ENCODE peak calls at places on chromosomes 2 and 18, in five cellular contexts. W is neural progenitor cell, I is sigmoid colon, M is AG04450, X is fibroblast of lung. S is an unnamed sample.

GRCh38 chr2:156666130-156666785 is 230.1 kb downstream of the GPD2 start:
- DNase-seq in W (no peak), I (no peak), M (no peak), X (no peak), S (no peak)

GRCh38 chr2:231223458-231223970 is 25.1 kb downstream of the ARMC9 start:
- DNase-seq in W (no peak), I (peak), M (peak), X (no peak), S (no peak)

GRCh38 chr2:175964195-175964594 is 37.9 kb downstream of the LNPK start:
- DNase-seq in W (no peak), I (no peak), M (no peak), X (no peak), S (no peak)

GRCh38 chr2:94880507-94880906 is 9.3 kb downstream of the TEKT4 start:
- DNase-seq in W (no peak), I (no peak), M (no peak), X (no peak), S (no peak)

GRCh38 chr2:207928079-207928478 is 97.2 kb downstream of the PLEKHM3 start:
- DNase-seq in W (no peak), I (no peak), M (no peak), X (no peak), S (no peak)

GRCh38 chr2:131127076-131127475 is 21.9 kb downstream of the PLEKHB2 start:
- DNase-seq in W (no peak), I (no peak), M (no peak), X (no peak), S (no peak)

GRCh38 chr2:203446071-203446481 is 89.0 kb downstream of the RAPH1 start:
- DNase-seq in W (no peak), I (no peak), M (no peak), X (peak), S (no peak)

GRCh38 chr2:208256192-208256782 is 1.4 kb upstream of the IDH1 start:
- DNase-seq in W (peak), I (no peak), M (no peak), X (no peak), S (no peak)

GRCh38 chr2:169768262-169768995 is 30.2 kb upstream of the SSB start:
- DNase-seq in W (no peak), I (no peak), M (no peak), X (no peak), S (no peak)

GRCh38 chr2:182897137-182897536 is 30.7 kb upstream of the FRZB start:
- DNase-seq in W (no peak), I (no peak), M (peak), X (peak), S (no peak)

GRCh38 chr2:156399224-156399949 is 36.8 kb upstream of the GPD2 start:
- DNase-seq in W (no peak), I (no peak), M (no peak), X (no peak), S (no peak)

GRCh38 chr18:80239830-80240229 is 7.5 kb downstream of the PARD6G start:
- DNase-seq in W (no peak), I (no peak), M (no peak), X (no peak), S (no peak)

GRCh38 chr2:121017411-121017810 is 267.6 kb downstream of the TFCP2L1 start:
- DNase-seq in W (no peak), I (no peak), M (no peak), X (no peak), S (no peak)

GRCh38 chr2:55779459-55780421 is 86.1 kb upstream of the PNPT1 start:
- DNase-seq in W (no peak), I (no peak), M (peak), X (peak), S (no peak)

GRCh38 chr2:20999906-21000645 is 43.8 kb downstream of the APOB start:
- DNase-seq in W (no peak), I (no peak), M (no peak), X (no peak), S (no peak)

GRCh38 chr18:8803063-8803795 is 97.9 kb downstream of the MTCL1 start:
- DNase-seq in W (no peak), I (no peak), M (no peak), X (no peak), S (no peak)

GRCh38 chr2:238264072-238264460 is 24.2 kb upstream of the HES6 start:
- DNase-seq in W (no peak), I (peak), M (no peak), X (no peak), S (no peak)

GRCh38 chr2:241111443-241111810 is 9.3 kb upstream of the MTERF4 start:
- DNase-seq in W (no peak), I (peak), M (no peak), X (no peak), S (no peak)

GRCh38 chr2:100821255-100821912 is 1.4 kb downstream of the NPAS2 start:
- DNase-seq in W (peak), I (no peak), M (no peak), X (no peak), S (no peak)
- H3K4me3 ChIP-seq in W (peak), I (peak), M (peak), X (peak), S (peak)

GRCh38 chr2:96534131-96534530 is 2.4 kb upstream of the ARID5A start:
- DNase-seq in W (no peak), I (no peak), M (no peak), X (no peak), S (no peak)
- TF ChIP-seq CTCF in W (no peak), I (no peak), M (no peak), X (no peak), S (no peak)

GRCh38 chr2:163800889-163801498 is 65.2 kb upstream of the FIGN start:
- DNase-seq in W (peak), I (no peak), M (peak), X (peak), S (no peak)
- H3K27ac ChIP-seq in W (no peak), I (peak), M (no peak), X (no peak), S (no peak)

GRCh38 chr2:70523996-70524965 is 29.3 kb downstream of the TGFA start:
- DNase-seq in W (no peak), I (no peak), M (no peak), X (peak), S (no peak)
- H3K4me3 ChIP-seq in W (no peak), I (no peak), M (no peak), X (no peak), S (no peak)

GRCh38 chr2:236259371-236259770 is 4.8 kb downstream of the ASB18 start:
- DNase-seq in W (no peak), I (no peak), M (no peak), X (no peak), S (no peak)

GRCh38 chr2:236265675-236266074 is 1.5 kb upstream of the ASB18 start:
- DNase-seq in W (no peak), I (no peak), M (no peak), X (no peak), S (no peak)

GRCh38 chr2:236264256-236264655 is at the start of gene ASB18:
- DNase-seq in W (no peak), I (no peak), M (no peak), X (no peak), S (no peak)

GRCh38 chr2:236261452-236261851 is 2.8 kb downstream of the ASB18 start:
- DNase-seq in W (no peak), I (no peak), M (no peak), X (peak), S (no peak)

GRCh38 chr2:236262238-236262637 is 2.0 kb downstream of the ASB18 start:
- DNase-seq in W (no peak), I (no peak), M (no peak), X (no peak), S (no peak)
- TF ChIP-seq CTCF in W (no peak), I (no peak), M (no peak), X (no peak), S (no peak)

GRCh38 chr2:201057089-201057499 is 14.4 kb downstream of the HYCC2 start:
- DNase-seq in W (no peak), I (no peak), M (no peak), X (no peak), S (no peak)
- H3K27ac ChIP-seq in W (no peak), I (no peak), M (no peak), X (no peak), S (no peak)

GRCh38 chr18:74499633-74500032 is 3.5 kb downstream of the CNDP2 start:
- DNase-seq in W (no peak), I (peak), M (no peak), X (peak), S (no peak)
- H3K4me3 ChIP-seq in W (no peak), I (no peak), M (no peak), X (no peak), S (peak)